ENCODE peak calls at places on chromosomes 16 and 17, in seven cellular contexts. C, H, G, K, W, D and Q are unnamed samples.

GRCh38 chr16:57807968-57808528 is 5.8 kb upstream of the KIFC3 start:
- DNase-seq in D (peak), H (peak), G (peak), C (no peak), K (peak), W (peak), Q (no peak)

GRCh38 chr17:67441052-67441738 is 64.1 kb downstream of the PITPNC1 start:
- DNase-seq in C (no peak), H (peak), D (peak), K (no peak), G (peak), W (no peak), Q (no peak)

GRCh38 chr16:80664226-80664625 is 123.4 kb downstream of the DYNLRB2 start:
- DNase-seq in H (no peak), D (no peak), C (no peak), K (no peak), W (no peak), G (peak), Q (no peak)

GRCh38 chr17:11644265-11645212 is 46.3 kb downstream of the DNAH9 start:
- DNase-seq in C (peak), W (peak), H (peak), K (peak), D (peak), G (peak), Q (no peak)

GRCh38 chr16:8623634-8624033 is 2.1 kb downstream of the METTL22 start:
- DNase-seq in G (no peak), K (no peak), C (no peak), H (no peak), W (no peak), D (peak), Q (no peak)

GRCh38 chr17:72342061-72342460 is 221.2 kb downstream of the SOX9 start:
- DNase-seq in K (no peak), D (no peak), G (no peak), C (no peak), W (no peak), H (no peak), Q (no peak)

GRCh38 chr17:6429266-6429665 is 5.7 kb downstream of the AIPL1 start:
- DNase-seq in D (no peak), W (no peak), H (no peak), C (no peak), K (no peak), G (no peak), Q (no peak)

GRCh38 chr16:49644143-49644460 is 211.8 kb downstream of the ZNF423 start:
- DNase-seq in K (peak), D (no peak), W (no peak), H (no peak), G (no peak), C (no peak), Q (no peak)

GRCh38 chr17:27572665-27573064 is 58.3 kb upstream of the LGALS9 start:
- DNase-seq in W (no peak), D (no peak), K (no peak), H (peak), G (no peak), C (no peak), Q (no peak)

GRCh38 chr17:53749178-53749577 is 73.5 kb upstream of the KIF2B start:
- DNase-seq in K (peak), W (no peak), C (no peak), G (peak), H (no peak), D (no peak), Q (no peak)

GRCh38 chr17:9002236-9002609 is 19.1 kb upstream of the NTN1 start:
- DNase-seq in G (peak), W (no peak), C (no peak), K (peak), H (no peak), D (no peak), Q (no peak)

GRCh38 chr17:45722161-45722560 is 62.0 kb upstream of the CRHR1 start:
- DNase-seq in H (no peak), K (peak), W (no peak), D (peak), G (peak), C (no peak), Q (no peak)

GRCh38 chr17:49216482-49216881 is 6.0 kb downstream of the ABI3 start:
- DNase-seq in H (no peak), W (no peak), G (no peak), C (no peak), K (no peak), D (no peak), Q (no peak)

GRCh38 chr16:78503501-78504110 is 404.2 kb downstream of the WWOX start:
- DNase-seq in G (no peak), W (no peak), C (peak), D (peak), H (peak), K (peak), Q (no peak)

GRCh38 chr16:24643489-24643888 is 86.0 kb upstream of the TNRC6A start:
- DNase-seq in W (no peak), K (no peak), D (no peak), G (no peak), H (no peak), C (no peak), Q (no peak)

GRCh38 chr17:40092581-40092980 is 7.8 kb downstream of the NR1D1 start:
- DNase-seq in K (no peak), G (no peak), W (no peak), D (peak), H (no peak), C (no peak), Q (no peak)

GRCh38 chr17:80152057-80152831 is 5.3 kb upstream of the EIF4A3 start:
- DNase-seq in W (no peak), H (no peak), D (no peak), C (no peak), K (no peak), G (peak), Q (no peak)

GRCh38 chr16:85182286-85182685 is 70.0 kb upstream of the CIBAR2 start:
- DNase-seq in W (no peak), G (no peak), C (no peak), D (no peak), H (no peak), K (no peak), Q (no peak)

GRCh38 chr17:34709108-34709779 is 129.9 kb downstream of the TMEM132E start:
- DNase-seq in H (no peak), G (peak), C (no peak), W (no peak), K (peak), D (no peak), Q (no peak)

GRCh38 chr16:75108792-75109731 is 7.5 kb downstream of the LDHD start:
- DNase-seq in G (peak), W (peak), D (peak), K (peak), C (peak), H (peak), Q (no peak)

GRCh38 chr17:32912218-32912897 is 15.6 kb upstream of the TMEM98 start:
- DNase-seq in H (no peak), G (peak), K (peak), W (peak), D (peak), C (no peak), Q (no peak)

GRCh38 chr17:75587718-75588545 is at the start of gene MYO15B:
- DNase-seq in D (no peak), K (peak), G (peak), H (peak), W (peak), C (no peak), Q (no peak)

GRCh38 chr16:23691483-23692189 is 12.9 kb downstream of the PLK1 start:
- DNase-seq in G (no peak), H (no peak), K (no peak), W (no peak), D (no peak), C (no peak), Q (no peak)